ENCODE peak calls at places on chromosomes 4 and X, in seven cellular contexts. H is CD8-positive, alpha-beta T cell; X is CD8-positive, alpha-beta memory T cell; U is AG04450; V is thoracic aorta; L is small intestine; C is mammary epithelial cell. Z is an unnamed sample. For H3K9me3, the result is how much of the 10 kb centered on the place peaks cover.

GRCh38 chr4:105895609-105896460 is 564 bp downstream of the NPNT start:
- DNase-seq in C (peak), X (no peak), H (no peak), V (no peak), U (no peak), L (peak), Z (peak)

GRCh38 chr4:171650543-171650942 is 162.7 kb upstream of the GALNTL6 start:
- DNase-seq in U (no peak), V (no peak), H (no peak), L (no peak), C (no peak), X (no peak), Z (peak)

GRCh38 chr4:99763635-99764101 is 53.0 kb upstream of the DAPP1 start:
- DNase-seq in C (peak), L (no peak), X (no peak), H (no peak), U (peak), V (peak), Z (no peak)

GRCh38 chrX:31715675-31716074 is 643.8 kb upstream of the FTHL17 start:
- DNase-seq in C (no peak), V (no peak), X (no peak), U (no peak), H (no peak), L (peak), Z (no peak)

GRCh38 chrX:35340451-35340850 is 397.9 kb downstream of the FAM47B start:
- DNase-seq in L (no peak), H (no peak), V (no peak), X (no peak), U (no peak), C (peak), Z (no peak)

GRCh38 chr4:187606581-187606980 is 389.0 kb upstream of the ZFP42 start:
- DNase-seq in H (no peak), X (no peak), L (peak), V (no peak), C (peak), U (no peak), Z (peak)

GRCh38 chr4:55931833-55932232 is 16.9 kb upstream of the CEP135 start:
- DNase-seq in H (no peak), V (no peak), L (no peak), X (no peak), U (peak), C (no peak), Z (no peak)

GRCh38 chrX:49627030-49627777 is 28.4 kb downstream of the GAGE1 start:
- DNase-seq in U (no peak), H (peak), X (peak), V (no peak), C (peak), L (no peak), Z (peak)

GRCh38 chr4:85370400-85371032 is 104.4 kb upstream of the ARHGAP24 start:
- DNase-seq in U (no peak), L (peak), V (no peak), H (no peak), C (peak), X (no peak), Z (peak)

GRCh38 chr4:119284876-119285611 is 36.9 kb downstream of the FABP2 start:
- DNase-seq in H (no peak), U (no peak), L (peak), V (no peak), C (peak), X (no peak), Z (no peak)

GRCh38 chrX:9758239-9758638 is 7.4 kb downstream of the GPR143 start:
- DNase-seq in H (no peak), X (no peak), C (no peak), U (no peak), V (no peak), L (no peak), Z (no peak)

GRCh38 chr4:52982246-52982950 is 120.3 kb downstream of the RASL11B start:
- DNase-seq in L (peak), C (peak), U (peak), X (no peak), V (no peak), H (no peak), Z (no peak)

GRCh38 chr4:108172780-108173598 is 4.3 kb upstream of the LEF1 start:
- DNase-seq in L (peak), V (no peak), X (peak), U (no peak), H (peak), C (peak), Z (peak)

GRCh38 chr4:37656649-37657048 is 29.5 kb downstream of the RELL1 start:
- DNase-seq in H (no peak), X (no peak), C (no peak), L (no peak), V (no peak), U (no peak), Z (no peak)

GRCh38 chr4:107196312-107196711 is 160.2 kb upstream of the DKK2 start:
- DNase-seq in X (no peak), C (no peak), U (no peak), V (no peak), L (no peak), H (no peak), Z (no peak)

GRCh38 chr4:67020079-67020807 is 525.1 kb downstream of the CENPC start:
- DNase-seq in U (no peak), H (no peak), C (no peak), L (no peak), V (no peak), X (no peak), Z (no peak)

GRCh38 chr4:8858925-8859210 is 12.8 kb downstream of the HMX1 start:
- DNase-seq in C (no peak), V (no peak), H (no peak), U (no peak), X (no peak), L (no peak), Z (no peak)

GRCh38 chrX:38192007-38192625 is 28.6 kb downstream of the SRPX start:
- DNase-seq in X (no peak), C (no peak), U (no peak), L (peak), H (no peak), V (no peak), Z (peak)

GRCh38 chr4:104591505-104591904 is 96.8 kb upstream of the CXXC4 start:
- DNase-seq in U (no peak), L (peak), H (no peak), V (no peak), X (no peak), C (no peak), Z (no peak)

GRCh38 chr4:158739600-158739999 is 16.4 kb upstream of the PPID start:
- DNase-seq in V (no peak), U (no peak), H (no peak), X (no peak), L (no peak), C (no peak), Z (no peak)

GRCh38 chr4:38785901-38786402 is 3.2 kb upstream of the TLR10 start:
- DNase-seq in H (no peak), X (no peak), U (no peak), L (no peak), V (no peak), C (no peak), Z (no peak)

GRCh38 chr4:7333801-7334421 is 100.8 kb downstream of the PSAPL1 start:
- DNase-seq in V (no peak), L (no peak), C (no peak), X (no peak), H (no peak), U (no peak), Z (no peak)

GRCh38 chr4:7335363-7336066 is 99.2 kb downstream of the PSAPL1 start:
- DNase-seq in U (no peak), V (no peak), H (peak), L (peak), X (peak), C (peak), Z (peak)

GRCh38 chr4:7336067-7336569 is 98.6 kb downstream of the PSAPL1 start:
- DNase-seq in L (no peak), X (no peak), U (no peak), V (no peak), C (no peak), H (no peak), Z (no peak)

GRCh38 chr4:7333024-7333780 is 101.5 kb downstream of the PSAPL1 start:
- DNase-seq in C (no peak), L (no peak), X (no peak), H (no peak), V (no peak), U (no peak), Z (no peak)

GRCh38 chr4:7334521-7335275 is 100.0 kb downstream of the PSAPL1 start:
- DNase-seq in L (no peak), X (no peak), H (no peak), C (peak), U (no peak), V (no peak), Z (no peak)
- H3K4me3 ChIP-seq in L (no peak), X (no peak), H (no peak), C (no peak), U (no peak), V (no peak), Z (no peak)

GRCh38 chr4:110631582-110632505 is 9.0 kb upstream of the PITX2 start:
- DNase-seq in U (peak), L (peak), X (no peak), C (peak), V (no peak), H (no peak), Z (peak)

GRCh38 chr4:110629214-110629754 is 6.4 kb upstream of the PITX2 start:
- DNase-seq in H (no peak), L (no peak), V (no peak), U (no peak), C (no peak), X (no peak), Z (no peak)

GRCh38 chr4:110632506-110633357 is 9.9 kb upstream of the PITX2 start:
- DNase-seq in X (no peak), V (no peak), H (no peak), C (no peak), L (no peak), U (no peak), Z (no peak)

GRCh38 chr4:110629780-110630500 is 7.1 kb upstream of the PITX2 start:
- DNase-seq in V (no peak), U (no peak), C (no peak), H (no peak), X (no peak), L (no peak), Z (no peak)

DNA sequence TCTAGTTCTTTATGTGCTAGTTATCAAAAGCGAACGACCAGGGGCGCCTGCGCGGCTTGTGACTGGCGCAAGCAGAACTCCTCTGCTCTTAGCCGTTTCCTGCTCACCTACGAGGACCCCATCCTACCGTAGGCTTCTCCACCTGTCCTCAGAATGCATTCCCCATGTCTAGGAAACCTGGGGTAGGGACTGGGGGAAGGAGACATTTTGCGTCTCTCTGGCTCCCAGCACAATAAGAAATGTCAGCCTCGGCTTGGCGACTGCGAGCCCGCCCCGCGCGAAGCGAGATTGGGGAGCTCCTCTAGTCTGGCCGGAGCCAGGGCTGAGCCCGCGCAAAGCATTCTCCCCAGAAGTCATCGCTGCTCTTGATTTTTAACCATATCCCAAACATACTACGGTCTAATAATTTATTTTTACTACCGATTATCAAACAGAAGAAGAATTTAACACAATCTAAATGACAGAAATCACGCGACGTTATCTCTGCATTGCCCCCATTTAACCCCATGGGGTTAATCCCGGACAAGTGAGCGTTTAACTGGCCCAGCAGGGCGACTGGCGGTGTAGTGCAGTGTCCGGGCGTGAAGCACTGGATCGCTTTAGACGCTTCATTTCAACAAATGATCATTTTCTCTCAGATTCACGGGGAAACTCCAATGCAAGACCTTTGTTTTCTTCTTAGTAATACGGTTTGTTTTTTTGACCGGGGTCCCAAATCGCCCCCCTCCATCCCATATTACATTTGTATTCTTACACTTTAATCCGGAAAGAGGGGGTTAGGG is 7.9 kb upstream of the PITX2 start:
- DNase-seq in C (no peak), U (no peak), L (no peak), X (no peak), H (no peak), V (no peak), Z (no peak)
- H3K9me3 ChIP-seq in C (under half), U (under half), L (under half), X (under half), H (under half), V (under half), Z (under half)

GRCh38 chr4:33255507-33255906 is 2535.3 kb downstream of the PCDH7 start:
- DNase-seq in L (no peak), X (no peak), H (no peak), C (no peak), U (no peak), V (no peak), Z (no peak)

GRCh38 chr4:33255094-33255493 is 2534.9 kb downstream of the PCDH7 start:
- DNase-seq in H (no peak), V (no peak), X (no peak), L (no peak), C (no peak), U (no peak), Z (no peak)
- H3K4me3 ChIP-seq in H (no peak), V (no peak), X (no peak), L (no peak), C (no peak), U (no peak), Z (no peak)

GRCh38 chrX:42976729-42977366 is 198.9 kb upstream of the PPP1R2C start:
- DNase-seq in C (peak), H (no peak), U (no peak), X (no peak), L (peak), V (no peak), Z (peak)
- H3K9me3 ChIP-seq in C (under half), H (under half), U (under half), X (under half), L (under half), V (under half), Z (under half)

DNA sequence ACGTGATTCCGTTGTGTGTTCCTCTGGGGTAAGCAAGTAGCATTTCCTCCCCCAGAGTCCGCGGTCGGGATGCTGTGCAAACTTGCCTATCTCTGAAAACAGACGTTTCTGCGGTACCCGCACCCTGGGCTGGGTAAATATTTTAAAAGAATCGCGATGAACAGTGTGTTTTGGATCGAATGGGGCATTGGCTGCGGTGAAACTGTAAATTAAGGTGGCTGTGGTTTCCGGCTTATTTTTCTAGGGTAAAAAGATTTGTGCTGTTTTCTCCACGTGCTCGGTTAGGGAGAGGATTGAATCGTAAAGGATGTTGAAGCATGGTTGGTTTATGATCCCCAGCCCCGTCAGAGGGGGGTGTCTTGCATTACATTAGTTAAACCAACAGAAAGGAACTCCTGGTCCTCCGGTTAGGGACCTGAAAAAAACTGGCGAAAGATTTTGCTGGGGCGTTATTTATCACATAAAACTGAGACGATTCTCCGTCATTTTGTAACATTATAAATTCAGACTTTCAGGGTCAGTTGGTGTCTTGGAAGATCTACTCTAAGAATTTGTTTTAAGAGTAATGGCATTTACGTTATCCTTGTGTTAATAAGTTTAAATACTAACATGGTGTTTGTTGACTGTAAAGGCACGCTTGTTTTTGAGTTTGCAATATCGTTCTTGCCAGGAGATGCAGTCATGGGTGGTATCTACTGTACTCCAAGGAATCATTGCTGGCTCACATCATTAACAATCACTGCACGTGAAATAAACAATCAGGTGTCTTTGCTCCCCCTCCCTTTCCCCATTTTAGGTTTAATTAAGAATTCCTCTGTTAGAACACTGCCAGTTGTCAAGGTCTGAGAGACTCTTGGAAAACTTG is 1.4 kb downstream of the HHIP start:
- DNase-seq in U (no peak), H (no peak), C (no peak), X (no peak), L (no peak), V (no peak), Z (peak)
- H3K4me3 ChIP-seq in U (peak), H (no peak), C (peak), X (no peak), L (no peak), V (peak), Z (peak)

GRCh38 chrX:150258176-150258425 is 105.0 kb upstream of the MAMLD1 start:
- DNase-seq in C (no peak), H (no peak), V (no peak), X (no peak), L (no peak), U (no peak), Z (no peak)
- H3K9me3 ChIP-seq in C (under half), H (under half), V (under half), X (under half), L (under half), U (under half), Z (under half)

GRCh38 chrX:153669174-153669890 is 4.3 kb downstream of the PNCK start:
- DNase-seq in C (no peak), X (peak), U (no peak), V (no peak), H (peak), L (no peak), Z (no peak)

GRCh38 chrX:153665726-153666306 is 7.8 kb downstream of the PNCK start:
- DNase-seq in V (no peak), L (no peak), U (no peak), H (no peak), X (no peak), C (no peak), Z (no peak)

GRCh38 chrX:153667281-153667831 is 6.3 kb downstream of the PNCK start:
- DNase-seq in U (no peak), H (no peak), C (no peak), L (no peak), V (no peak), X (no peak), Z (no peak)

GRCh38 chrX:153668423-153669173 is 5.0 kb downstream of the PNCK start:
- DNase-seq in L (no peak), X (no peak), C (no peak), V (no peak), H (no peak), U (no peak), Z (no peak)

GRCh38 chrX:153667931-153668396 is 5.6 kb downstream of the PNCK start:
- DNase-seq in V (peak), L (peak), H (peak), C (peak), U (peak), X (peak), Z (peak)
- H3K4me3 ChIP-seq in V (peak), L (no peak), H (no peak), C (peak), U (peak), X (no peak), Z (peak)

Z was measured in HAP-1.